ENCODE peak calls at places on chromosomes 3 and 15, in six cellular contexts. V is tibial artery, D is mesenchymal stem cell, A is tibial nerve, J is small intestine, C is PC-9. M is an unnamed sample. For H3K4me1 and H3K9me3, the result is how much of the 10 kb centered on the place peaks cover.

GRCh38 chr15:68599560-68600071 is 20.8 kb downstream of the CORO2B start:
- DNase-seq in V (no peak), D (peak), A (no peak), J (no peak), C (no peak), M (peak)

GRCh38 chr3:197795200-197795599 is 4.1 kb downstream of the LRCH3 start:
- DNase-seq in V (no peak), D (peak), A (no peak), J (no peak), C (peak), M (peak)

GRCh38 chr3:102514241-102514640 is 79.4 kb downstream of the ZPLD1 start:
- DNase-seq in V (no peak), D (no peak), A (no peak), J (no peak), C (no peak), M (no peak)

GRCh38 chr3:145133281-145133680 is 1027.7 kb downstream of the PLOD2 start:
- DNase-seq in V (no peak), D (no peak), A (no peak), J (no peak), C (no peak), M (no peak)

GRCh38 chr3:127113571-127113891 is 79.4 kb upstream of the PRR23E start:
- DNase-seq in V (no peak), D (no peak), A (no peak), J (no peak), C (no peak), M (no peak)

GRCh38 chr3:45793482-45794176 is 2.7 kb downstream of the SLC6A20 start:
- DNase-seq in V (no peak), D (no peak), A (no peak), J (peak), C (peak), M (no peak)

GRCh38 chr15:66766282-66767228 is 64.5 kb downstream of the SMAD6 start:
- DNase-seq in V (no peak), D (peak), A (no peak), J (peak), C (peak), M (no peak)

GRCh38 chr3:157099337-157100078 is 60.4 kb downstream of the CCNL1 start:
- DNase-seq in V (no peak), D (no peak), A (no peak), J (no peak), C (peak), M (no peak)

GRCh38 chr3:142724682-142725351 is 983 bp downstream of the TRPC1 start:
- DNase-seq in V (peak), D (peak), A (peak), J (peak), C (no peak), M (peak)

GRCh38 chr15:60054472-60054871 is 50.4 kb downstream of the FOXB1 start:
- DNase-seq in V (no peak), D (no peak), A (no peak), J (no peak), C (no peak), M (no peak)

GRCh38 chr15:101489633-101490407 is at the start of gene PCSK6:
- DNase-seq in V (no peak), D (no peak), A (no peak), J (peak), C (no peak), M (peak)

GRCh38 chr3:102529452-102529851 is 94.6 kb downstream of the ZPLD1 start:
- DNase-seq in V (no peak), D (peak), A (peak), J (peak), C (no peak), M (no peak)

GRCh38 chr3:184874709-184875644 is 63.0 kb downstream of the VPS8 start:
- DNase-seq in V (no peak), D (peak), A (peak), J (peak), C (no peak), M (no peak)

GRCh38 chr3:71132995-71133730 is 450.4 kb downstream of the FOXP1 start:
- DNase-seq in V (no peak), D (no peak), A (no peak), J (peak), C (no peak), M (no peak)

GRCh38 chr3:43221076-43221475 is 65.3 kb upstream of the SNRK start:
- DNase-seq in V (no peak), D (no peak), A (no peak), J (no peak), C (no peak), M (no peak)

GRCh38 chr15:100125627-100126231 is 216.0 kb downstream of the ADAMTS17 start:
- DNase-seq in V (peak), D (no peak), A (peak), J (no peak), C (no peak), M (peak)

GRCh38 chr3:99012051-99012450 is 110.6 kb upstream of the DCBLD2 start:
- DNase-seq in V (peak), D (no peak), A (no peak), J (no peak), C (no peak), M (no peak)

GRCh38 chr15:69666921-69667811 is 214.5 kb downstream of the RPLP1 start:
- DNase-seq in V (no peak), D (no peak), A (peak), J (no peak), C (no peak), M (no peak)

GRCh38 chr3:51350751-51351150 is 34.3 kb upstream of the MANF start:
- DNase-seq in V (no peak), D (no peak), A (no peak), J (no peak), C (no peak), M (no peak)

GRCh38 chr15:70507772-70508351 is 255.5 kb downstream of the UACA start:
- DNase-seq in V (no peak), D (peak), A (no peak), J (peak), C (peak), M (no peak)

GRCh38 chr3:134600166-134600670 is 50.6 kb downstream of the KY start:
- DNase-seq in V (no peak), D (no peak), A (no peak), J (no peak), C (no peak), M (no peak)

GRCh38 chr3:15319575-15319974 is 12.8 kb downstream of the SH3BP5 start:
- DNase-seq in V (peak), D (no peak), A (peak), J (no peak), C (no peak), M (peak)

GRCh38 chr15:74632601-74633000 is 17.0 kb downstream of the CLK3 start:
- DNase-seq in V (no peak), D (no peak), A (no peak), J (no peak), C (no peak), M (no peak)

GRCh38 chr3:21024563-21024962 is 726.4 kb downstream of the ZNF385D start:
- DNase-seq in V (no peak), D (no peak), A (no peak), J (no peak), C (no peak), M (no peak)

GRCh38 chr3:159322322-159322939 is 520.6 kb downstream of the MFSD1 start:
- DNase-seq in V (no peak), D (peak), A (no peak), J (no peak), C (no peak), M (peak)

GRCh38 chr3:47856669-47857068 is 53.7 kb downstream of the DHX30 start:
- DNase-seq in V (no peak), D (no peak), A (no peak), J (no peak), C (no peak), M (peak)

GRCh38 chr3:42349765-42350594 is 60.4 kb downstream of the LYZL4 start:
- DNase-seq in V (no peak), D (no peak), A (no peak), J (peak), C (no peak), M (no peak)

GRCh38 chr15:90099072-90099867 is 3.0 kb downstream of the IDH2 start:
- DNase-seq in V (no peak), D (no peak), A (no peak), J (peak), C (no peak), M (no peak)

GRCh38 chr3:13524979-13525669 is 23.8 kb upstream of the FBLN2 start:
- DNase-seq in V (no peak), D (no peak), A (no peak), J (no peak), C (no peak), M (no peak)

GRCh38 chr3:141108002-141108401 is 56.9 kb downstream of the SPSB4 start:
- DNase-seq in V (no peak), D (no peak), A (no peak), J (no peak), C (no peak), M (no peak)

GRCh38 chr3:178320481-178321352 is 215.5 kb upstream of the KCNMB2 start:
- DNase-seq in V (no peak), D (peak), A (no peak), J (peak), C (no peak), M (no peak)

GRCh38 chr3:63864008-63864871 is 573 bp downstream of the ATXN7 start:
- DNase-seq in V (peak), D (peak), A (peak), J (peak), C (no peak), M (peak)

GRCh38 chr15:79243723-79244122 is 38.8 kb upstream of the ANKRD34C start:
- DNase-seq in V (no peak), D (peak), A (no peak), J (no peak), C (no peak), M (no peak)

GRCh38 chr3:103410231-103410630 is 975.4 kb downstream of the ZPLD1 start:
- DNase-seq in V (no peak), D (no peak), A (no peak), J (no peak), C (no peak), M (no peak)

GRCh38 chr3:4418156-4418555 is 48.9 kb downstream of the SUMF1 start:
- DNase-seq in V (no peak), D (peak), A (no peak), J (no peak), C (no peak), M (no peak)

GRCh38 chr15:33852570-33852969 is 115.7 kb upstream of the CHRM5 start:
- DNase-seq in V (no peak), D (peak), A (no peak), J (peak), C (peak), M (no peak)

GRCh38 chr3:57949779-57950618 is 58.2 kb upstream of the FLNB start:
- DNase-seq in V (peak), D (no peak), A (no peak), J (no peak), C (peak), M (no peak)

GRCh38 chr3:57951106-57951882 is 56.9 kb upstream of the FLNB start:
- DNase-seq in V (peak), D (peak), A (peak), J (peak), C (peak), M (peak)

GRCh38 chr3:57952651-57953050 is 55.6 kb upstream of the FLNB start:
- DNase-seq in V (no peak), D (no peak), A (no peak), J (no peak), C (no peak), M (no peak)

GRCh38 chr3:57953541-57953940 is 54.7 kb upstream of the FLNB start:
- DNase-seq in V (no peak), D (no peak), A (no peak), J (no peak), C (no peak), M (no peak)

GRCh38 chr3:57952208-57952631 is 56.0 kb upstream of the FLNB start:
- DNase-seq in V (peak), D (peak), A (no peak), J (no peak), C (no peak), M (peak)
- H3K4me1 ChIP-seq in V (under half), D (under half), A (under half), J (under half), C (half or more), M (under half)

GRCh38 chr3:6260551-6261191 is 600.2 kb upstream of the GRM7 start:
- DNase-seq in V (no peak), D (no peak), A (no peak), J (no peak), C (no peak), M (no peak)

GRCh38 chr3:6262035-6262434 is 598.9 kb upstream of the GRM7 start:
- DNase-seq in V (no peak), D (no peak), A (no peak), J (no peak), C (peak), M (no peak)

GRCh38 chr3:6266135-6266534 is 594.8 kb upstream of the GRM7 start:
- DNase-seq in V (no peak), D (no peak), A (no peak), J (no peak), C (no peak), M (no peak)

GRCh38 chr3:6264036-6264435 is 596.9 kb upstream of the GRM7 start:
- DNase-seq in V (no peak), D (no peak), A (no peak), J (no peak), C (no peak), M (no peak)

DNA sequence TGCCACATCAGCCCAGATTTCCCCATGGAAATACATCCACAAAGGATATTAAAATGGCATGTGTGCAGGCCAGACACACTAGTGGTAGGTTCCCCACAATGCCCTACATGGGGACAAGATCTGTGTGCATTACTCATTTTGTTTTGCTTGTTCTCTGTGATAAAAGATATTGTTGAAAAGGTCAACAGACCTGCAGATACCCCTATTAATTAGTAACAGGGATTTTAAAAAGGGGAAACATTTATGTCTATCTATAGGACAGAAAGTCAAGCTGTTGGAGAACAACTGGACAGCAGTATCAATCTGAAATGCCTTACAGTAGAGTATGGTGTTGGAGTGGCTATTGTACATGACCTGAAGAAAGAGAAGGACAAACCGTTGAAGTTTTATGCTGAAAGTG is 596.0 kb upstream of the GRM7 start:
- DNase-seq in V (no peak), D (no peak), A (no peak), J (no peak), C (no peak), M (no peak)
- H3K9me3 ChIP-seq in V (under half), D (under half), A (under half), J (under half), C (under half), M (under half)

DNA sequence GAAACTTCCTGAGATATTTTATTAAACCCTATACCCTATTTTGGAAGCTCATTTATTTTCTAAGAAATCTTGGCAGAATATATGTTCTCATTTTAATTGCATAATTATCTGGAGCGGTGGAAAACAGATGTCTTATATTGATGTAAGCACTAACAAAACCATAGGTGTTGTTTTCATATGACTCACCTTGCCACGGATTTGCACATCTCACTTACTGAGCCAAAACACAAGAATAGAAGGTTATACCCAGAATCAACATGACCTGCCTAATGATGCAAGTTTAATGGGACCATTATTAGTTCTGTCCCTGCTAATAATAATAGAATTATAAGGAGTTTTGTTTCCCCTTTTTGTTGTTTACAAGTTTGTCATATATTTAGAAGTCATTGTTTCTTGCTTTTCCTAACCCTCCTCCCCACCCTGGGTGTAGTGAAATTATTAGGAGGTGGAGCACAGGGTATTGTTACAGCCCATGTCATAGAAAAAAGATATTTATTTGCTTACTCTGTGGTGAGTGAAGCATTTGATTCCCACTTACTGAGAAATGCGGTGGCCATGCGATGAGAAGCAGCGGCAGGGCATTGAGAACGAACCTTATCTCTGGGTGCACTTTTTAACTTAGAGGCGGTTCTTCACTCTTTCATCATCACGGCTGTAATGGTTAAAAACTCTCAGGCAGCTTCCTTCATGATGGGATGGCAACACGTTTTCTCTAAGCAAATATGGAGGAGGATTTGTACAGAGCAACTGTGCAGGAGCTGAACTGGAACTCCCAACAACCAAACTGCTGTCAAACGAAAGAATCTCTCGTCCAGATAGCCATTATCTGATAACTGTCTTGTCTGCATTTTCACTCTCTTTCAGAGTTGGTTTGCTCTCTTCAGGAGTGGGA is 521 bp downstream of the IL5RA start:
- DNase-seq in V (no peak), D (peak), A (no peak), J (no peak), C (no peak), M (no peak)
- H3K27ac ChIP-seq in V (no peak), D (no peak), A (no peak), J (no peak), C (no peak), M (no peak)

GRCh38 chr15:41801185-41801584 is 26.7 kb upstream of the JMJD7 start:
- DNase-seq in V (no peak), D (no peak), A (no peak), J (no peak), C (no peak), M (no peak)

GRCh38 chr15:41796457-41796856 is 22.2 kb downstream of the MAPKBP1 start:
- DNase-seq in V (no peak), D (no peak), A (no peak), J (no peak), C (no peak), M (no peak)

GRCh38 chr15:41799488-41799805 is 25.2 kb downstream of the MAPKBP1 start:
- DNase-seq in V (no peak), D (no peak), A (no peak), J (no peak), C (no peak), M (no peak)

GRCh38 chr15:41797194-41797593 is 22.9 kb downstream of the MAPKBP1 start:
- DNase-seq in V (no peak), D (no peak), A (no peak), J (no peak), C (no peak), M (no peak)

DNA sequence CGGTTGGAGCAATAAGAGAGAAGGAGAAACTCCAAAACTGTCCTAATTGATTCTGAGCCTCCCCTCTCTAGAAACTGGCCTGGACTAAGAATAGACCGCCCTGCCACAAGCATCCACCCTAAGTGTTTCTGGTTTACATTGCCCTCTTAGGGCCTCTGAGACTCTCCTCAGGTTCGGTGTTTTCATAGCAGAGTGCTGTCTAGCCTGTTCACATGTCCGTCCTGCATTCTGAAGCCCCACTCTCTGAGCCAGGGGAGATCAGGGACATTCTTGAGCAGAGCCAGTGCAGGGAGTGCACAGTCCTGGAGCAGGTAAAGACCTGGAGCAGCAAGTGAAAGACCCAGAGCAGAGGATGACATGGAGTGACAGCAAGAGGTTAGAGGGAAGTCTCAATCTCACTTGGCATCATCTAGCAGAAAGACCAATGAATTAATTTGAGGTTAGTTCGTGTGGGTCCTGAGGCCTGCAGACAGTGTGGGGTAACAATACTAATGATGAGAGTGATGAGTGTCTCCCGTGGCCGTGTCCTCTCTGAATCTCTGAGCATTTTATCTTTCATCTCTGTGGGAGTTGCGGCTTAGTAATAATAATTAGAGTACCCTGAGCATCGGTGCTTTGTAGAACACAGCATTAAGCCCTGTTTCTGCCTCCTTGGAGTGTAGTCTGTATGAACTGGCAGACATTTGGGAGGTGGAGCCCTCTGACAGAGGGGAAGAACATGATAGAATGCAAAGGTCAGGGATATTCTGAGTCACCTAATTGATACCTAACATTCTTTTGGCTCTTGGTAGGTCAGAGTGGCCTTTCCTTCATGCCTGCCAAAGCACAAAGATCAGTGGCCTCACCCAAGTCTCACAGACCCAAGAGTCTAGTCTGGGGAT is 24.6 kb downstream of the MAPKBP1 start:
- DNase-seq in V (no peak), D (no peak), A (no peak), J (peak), C (peak), M (no peak)
- H3K4me1 ChIP-seq in V (under half), D (under half), A (under half), J (under half), C (under half), M (under half)

DNA sequence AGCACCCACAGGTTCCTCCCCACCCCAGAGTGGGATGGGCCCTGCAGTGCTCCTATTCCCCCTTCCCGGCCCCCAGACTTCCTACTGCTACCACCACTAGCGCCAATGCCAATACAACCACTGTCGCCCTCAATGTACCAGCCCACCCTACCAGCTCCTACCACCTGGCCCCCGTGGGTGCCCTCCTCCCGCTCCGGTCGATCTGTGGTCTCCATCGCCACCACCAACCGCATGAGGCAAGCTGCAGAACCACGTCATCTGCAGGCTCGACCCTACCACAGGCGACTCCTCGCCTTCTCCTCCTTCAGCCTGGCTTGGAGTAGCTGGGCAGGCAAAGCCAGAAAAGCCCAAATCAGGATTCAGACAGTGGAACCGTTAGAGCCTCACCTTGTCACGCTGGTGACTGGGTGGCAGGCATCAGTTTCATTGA is 179.3 kb downstream of the POTEB3 start:
- DNase-seq in V (peak), D (no peak), A (no peak), J (no peak), C (peak), M (peak)
- H3K9me3 ChIP-seq in V (under half), D (under half), A (under half), J (under half), C (under half), M (under half)

M was measured in psoas muscle.